ENCODE peak calls at places on chromosomes 1 and 21, in six cellular contexts. One of them, this sample, is unnamed.
A peak's percentile ranks its signal among the peaks of the same experiment; 100 is the strongest.

GRCh38 chr1:59046134-59046533 is 250.8 kb upstream of the FGGY start:
- DNase-seq in NCI-H82: no peak
- DNase-seq in stimulated activated CD4-positive, alpha-beta T cell treated with anti-CD3 and anti-CD28 coated beads, TNF-alpha, amount 100 ng/mL, for 48 hours: no peak
- DNase-seq in head of caudate nucleus: no peak
- DNase-seq in WTC11: no peak
- DNase-seq in AG08395: peak; percentile 44
- DNase-seq in this sample: no peak

GRCh38 chr1:118821801-118822200 is 166.3 kb downstream of the TBX15 start:
- DNase-seq in WTC11: no peak
- DNase-seq in stimulated activated CD4-positive, alpha-beta T cell treated with anti-CD3 and anti-CD28 coated beads, TNF-alpha, amount 100 ng/mL, for 48 hours: no peak
- DNase-seq in NCI-H82: no peak
- DNase-seq in head of caudate nucleus: no peak
- DNase-seq in AG08395: peak; percentile 62
- DNase-seq in this sample: no peak

GRCh38 chr1:16208270-16208987 is 4.0 kb downstream of the ARHGEF19 start:
- DNase-seq in NCI-H82: peak; percentile 19
- DNase-seq in WTC11: no peak
- DNase-seq in stimulated activated CD4-positive, alpha-beta T cell treated with anti-CD3 and anti-CD28 coated beads, TNF-alpha, amount 100 ng/mL, for 48 hours: no peak
- DNase-seq in AG08395: no peak
- DNase-seq in head of caudate nucleus: no peak
- DNase-seq in this sample: no peak

GRCh38 chr1:106620521-106620954 is 435.9 kb upstream of the PRMT6 start:
- DNase-seq in head of caudate nucleus: no peak
- DNase-seq in NCI-H82: no peak
- DNase-seq in AG08395: peak; percentile 43
- DNase-seq in WTC11: no peak
- DNase-seq in stimulated activated CD4-positive, alpha-beta T cell treated with anti-CD3 and anti-CD28 coated beads, TNF-alpha, amount 100 ng/mL, for 48 hours: no peak
- DNase-seq in this sample: no peak

GRCh38 chr1:156760092-156760795 is 7.1 kb upstream of the PRCC start:
- DNase-seq in NCI-H82: peak; percentile 96
- DNase-seq in WTC11: no peak
- DNase-seq in AG08395: no peak
- DNase-seq in head of caudate nucleus: no peak
- DNase-seq in stimulated activated CD4-positive, alpha-beta T cell treated with anti-CD3 and anti-CD28 coated beads, TNF-alpha, amount 100 ng/mL, for 48 hours: no peak
- DNase-seq in this sample: no peak

GRCh38 chr1:11805454-11806306 is at the start of the genes CLCN6 and MTHFR:
- DNase-seq in NCI-H82: peak; percentile 100
- DNase-seq in WTC11: peak; percentile 100
- DNase-seq in AG08395: peak; percentile 98
- DNase-seq in stimulated activated CD4-positive, alpha-beta T cell treated with anti-CD3 and anti-CD28 coated beads, TNF-alpha, amount 100 ng/mL, for 48 hours: peak; percentile 98
- DNase-seq in head of caudate nucleus: peak; percentile 99
- DNase-seq in this sample: peak; percentile 100

GRCh38 chr1:196407358-196408041 is 200.7 kb downstream of the KCNT2 start:
- DNase-seq in NCI-H82: no peak
- DNase-seq in stimulated activated CD4-positive, alpha-beta T cell treated with anti-CD3 and anti-CD28 coated beads, TNF-alpha, amount 100 ng/mL, for 48 hours: no peak
- DNase-seq in AG08395: peak; percentile 7
- DNase-seq in WTC11: no peak
- DNase-seq in head of caudate nucleus: no peak
- DNase-seq in this sample: no peak

GRCh38 chr1:17135530-17135929 is 16.3 kb upstream of the PADI2 start:
- DNase-seq in WTC11: no peak
- DNase-seq in stimulated activated CD4-positive, alpha-beta T cell treated with anti-CD3 and anti-CD28 coated beads, TNF-alpha, amount 100 ng/mL, for 48 hours: no peak
- DNase-seq in head of caudate nucleus: no peak
- DNase-seq in AG08395: no peak
- DNase-seq in NCI-H82: no peak
- DNase-seq in this sample: no peak

GRCh38 chr1:200856716-200857352 is 15.9 kb upstream of the GPR25 start:
- DNase-seq in AG08395: no peak
- DNase-seq in head of caudate nucleus: no peak
- DNase-seq in NCI-H82: no peak
- DNase-seq in WTC11: no peak
- DNase-seq in stimulated activated CD4-positive, alpha-beta T cell treated with anti-CD3 and anti-CD28 coated beads, TNF-alpha, amount 100 ng/mL, for 48 hours: no peak
- DNase-seq in this sample: no peak

GRCh38 chr1:224435318-224435763 is 744 bp upstream of the WDR26 start:
- DNase-seq in stimulated activated CD4-positive, alpha-beta T cell treated with anti-CD3 and anti-CD28 coated beads, TNF-alpha, amount 100 ng/mL, for 48 hours: no peak
- DNase-seq in NCI-H82: peak; percentile 57
- DNase-seq in WTC11: no peak
- DNase-seq in head of caudate nucleus: no peak
- DNase-seq in AG08395: peak; percentile 69
- DNase-seq in this sample: no peak

GRCh38 chr1:175630076-175630475 is 113.3 kb downstream of the TNR start:
- DNase-seq in WTC11: no peak
- DNase-seq in NCI-H82: no peak
- DNase-seq in head of caudate nucleus: no peak
- DNase-seq in AG08395: no peak
- DNase-seq in stimulated activated CD4-positive, alpha-beta T cell treated with anti-CD3 and anti-CD28 coated beads, TNF-alpha, amount 100 ng/mL, for 48 hours: no peak
- DNase-seq in this sample: no peak

GRCh38 chr1:51768971-51769601 is 109.4 kb downstream of the NRDC start:
- DNase-seq in head of caudate nucleus: peak; percentile 35
- DNase-seq in NCI-H82: peak; percentile 74
- DNase-seq in WTC11: no peak
- DNase-seq in stimulated activated CD4-positive, alpha-beta T cell treated with anti-CD3 and anti-CD28 coated beads, TNF-alpha, amount 100 ng/mL, for 48 hours: no peak
- DNase-seq in AG08395: peak; percentile 68
- DNase-seq in this sample: peak; percentile 41

GRCh38 chr1:182175340-182176068 is 114.0 kb upstream of the ZNF648 start:
- DNase-seq in AG08395: no peak
- DNase-seq in NCI-H82: no peak
- DNase-seq in WTC11: no peak
- DNase-seq in head of caudate nucleus: no peak
- DNase-seq in stimulated activated CD4-positive, alpha-beta T cell treated with anti-CD3 and anti-CD28 coated beads, TNF-alpha, amount 100 ng/mL, for 48 hours: no peak
- DNase-seq in this sample: no peak

GRCh38 chr1:6508876-6509602 is 17.6 kb upstream of the PLEKHG5 start:
- DNase-seq in AG08395: no peak
- DNase-seq in WTC11: no peak
- DNase-seq in head of caudate nucleus: no peak
- DNase-seq in stimulated activated CD4-positive, alpha-beta T cell treated with anti-CD3 and anti-CD28 coated beads, TNF-alpha, amount 100 ng/mL, for 48 hours: no peak
- DNase-seq in NCI-H82: no peak
- DNase-seq in this sample: no peak

GRCh38 chr1:41955461-41956159 is 36.9 kb upstream of the HIVEP3 start:
- DNase-seq in NCI-H82: peak; percentile 34
- DNase-seq in AG08395: peak; percentile 82
- DNase-seq in stimulated activated CD4-positive, alpha-beta T cell treated with anti-CD3 and anti-CD28 coated beads, TNF-alpha, amount 100 ng/mL, for 48 hours: no peak
- DNase-seq in head of caudate nucleus: no peak
- DNase-seq in WTC11: no peak
- DNase-seq in this sample: no peak

GRCh38 chr1:244052011-244052727 is 1.1 kb downstream of the ZBTB18 start:
- DNase-seq in NCI-H82: peak; percentile 100
- DNase-seq in head of caudate nucleus: no peak
- DNase-seq in WTC11: no peak
- DNase-seq in AG08395: no peak
- DNase-seq in stimulated activated CD4-positive, alpha-beta T cell treated with anti-CD3 and anti-CD28 coated beads, TNF-alpha, amount 100 ng/mL, for 48 hours: no peak
- DNase-seq in this sample: no peak

GRCh38 chr1:41367102-41367537 is 5.9 kb downstream of the FOXO6 start:
- DNase-seq in head of caudate nucleus: no peak
- DNase-seq in AG08395: no peak
- DNase-seq in NCI-H82: peak; percentile 65
- DNase-seq in stimulated activated CD4-positive, alpha-beta T cell treated with anti-CD3 and anti-CD28 coated beads, TNF-alpha, amount 100 ng/mL, for 48 hours: no peak
- DNase-seq in WTC11: no peak
- DNase-seq in this sample: no peak

GRCh38 chr1:219938706-219939105 is 10.3 kb upstream of the SLC30A10 start:
- DNase-seq in head of caudate nucleus: no peak
- DNase-seq in NCI-H82: peak; percentile 50
- DNase-seq in WTC11: no peak
- DNase-seq in AG08395: peak; percentile 12
- DNase-seq in stimulated activated CD4-positive, alpha-beta T cell treated with anti-CD3 and anti-CD28 coated beads, TNF-alpha, amount 100 ng/mL, for 48 hours: no peak
- DNase-seq in this sample: peak; percentile 20

GRCh38 chr1:26378088-26378878 is 5.7 kb upstream of the ZNF683 start:
- DNase-seq in head of caudate nucleus: peak; percentile 25
- DNase-seq in AG08395: peak; percentile 94
- DNase-seq in stimulated activated CD4-positive, alpha-beta T cell treated with anti-CD3 and anti-CD28 coated beads, TNF-alpha, amount 100 ng/mL, for 48 hours: peak; percentile 54
- DNase-seq in NCI-H82: peak; percentile 50
- DNase-seq in WTC11: no peak
- DNase-seq in this sample: no peak

GRCh38 chr1:76881726-76882125 is 14.4 kb downstream of the ST6GALNAC5 start:
- DNase-seq in NCI-H82: no peak
- DNase-seq in stimulated activated CD4-positive, alpha-beta T cell treated with anti-CD3 and anti-CD28 coated beads, TNF-alpha, amount 100 ng/mL, for 48 hours: no peak
- DNase-seq in AG08395: no peak
- DNase-seq in WTC11: no peak
- DNase-seq in head of caudate nucleus: no peak
- DNase-seq in this sample: no peak

GRCh38 chr21:33924079-33924765 is 8.6 kb upstream of the ATP5PO start:
- DNase-seq in NCI-H82: peak; percentile 91
- DNase-seq in stimulated activated CD4-positive, alpha-beta T cell treated with anti-CD3 and anti-CD28 coated beads, TNF-alpha, amount 100 ng/mL, for 48 hours: peak; percentile 71
- DNase-seq in AG08395: peak; percentile 84
- DNase-seq in head of caudate nucleus: peak; percentile 96
- DNase-seq in WTC11: peak; percentile 94
- DNase-seq in this sample: peak; percentile 89

GRCh38 chr1:242023805-242024204 is 24.9 kb upstream of the MAP1LC3C start:
- DNase-seq in NCI-H82: no peak
- DNase-seq in AG08395: no peak
- DNase-seq in stimulated activated CD4-positive, alpha-beta T cell treated with anti-CD3 and anti-CD28 coated beads, TNF-alpha, amount 100 ng/mL, for 48 hours: no peak
- DNase-seq in WTC11: no peak
- DNase-seq in head of caudate nucleus: no peak
- DNase-seq in this sample: no peak

GRCh38 chr1:26538480-26539412 is 9.2 kb downstream of the RPS6KA1 start:
- DNase-seq in NCI-H82: peak; percentile 77
- DNase-seq in AG08395: peak; percentile 61
- DNase-seq in stimulated activated CD4-positive, alpha-beta T cell treated with anti-CD3 and anti-CD28 coated beads, TNF-alpha, amount 100 ng/mL, for 48 hours: peak; percentile 27
- DNase-seq in head of caudate nucleus: peak; percentile 52
- DNase-seq in WTC11: peak; percentile 65
- DNase-seq in this sample: no peak

GRCh38 chr1:63882048-63882704 is 108.4 kb downstream of the ROR1 start:
- DNase-seq in head of caudate nucleus: no peak
- DNase-seq in stimulated activated CD4-positive, alpha-beta T cell treated with anti-CD3 and anti-CD28 coated beads, TNF-alpha, amount 100 ng/mL, for 48 hours: no peak
- DNase-seq in WTC11: no peak
- DNase-seq in AG08395: no peak
- DNase-seq in NCI-H82: no peak
- DNase-seq in this sample: no peak

GRCh38 chr1:114524933-114525332 is 13.9 kb upstream of the TRIM33 start:
- DNase-seq in AG08395: no peak
- DNase-seq in WTC11: no peak
- DNase-seq in stimulated activated CD4-positive, alpha-beta T cell treated with anti-CD3 and anti-CD28 coated beads, TNF-alpha, amount 100 ng/mL, for 48 hours: no peak
- DNase-seq in head of caudate nucleus: no peak
- DNase-seq in NCI-H82: peak; percentile 87
- DNase-seq in this sample: no peak

GRCh38 chr1:77975907-77976306 is 3.0 kb downstream of the FUBP1 start:
- DNase-seq in NCI-H82: no peak
- DNase-seq in AG08395: no peak
- DNase-seq in WTC11: no peak
- DNase-seq in stimulated activated CD4-positive, alpha-beta T cell treated with anti-CD3 and anti-CD28 coated beads, TNF-alpha, amount 100 ng/mL, for 48 hours: no peak
- DNase-seq in head of caudate nucleus: no peak
- DNase-seq in this sample: no peak

GRCh38 chr1:37338658-37339057 is 135.7 kb upstream of the ZC3H12A start:
- DNase-seq in stimulated activated CD4-positive, alpha-beta T cell treated with anti-CD3 and anti-CD28 coated beads, TNF-alpha, amount 100 ng/mL, for 48 hours: no peak
- DNase-seq in AG08395: no peak
- DNase-seq in head of caudate nucleus: peak; percentile 55
- DNase-seq in WTC11: no peak
- DNase-seq in NCI-H82: no peak
- DNase-seq in this sample: no peak

GRCh38 chr1:40092811-40093617 is 4.0 kb downstream of the PPT1 start:
- DNase-seq in AG08395: no peak
- DNase-seq in stimulated activated CD4-positive, alpha-beta T cell treated with anti-CD3 and anti-CD28 coated beads, TNF-alpha, amount 100 ng/mL, for 48 hours: no peak
- DNase-seq in head of caudate nucleus: no peak
- DNase-seq in NCI-H82: no peak
- DNase-seq in WTC11: no peak
- DNase-seq in this sample: no peak

GRCh38 chr1:26799479-26800133 is 11.9 kb downstream of the PIGV start:
- DNase-seq in head of caudate nucleus: peak; percentile 54
- DNase-seq in AG08395: peak; percentile 88
- DNase-seq in WTC11: no peak
- DNase-seq in stimulated activated CD4-positive, alpha-beta T cell treated with anti-CD3 and anti-CD28 coated beads, TNF-alpha, amount 100 ng/mL, for 48 hours: no peak
- DNase-seq in NCI-H82: peak; percentile 25
- DNase-seq in this sample: peak; percentile 71